ENCODE peak calls at places on chromosome 11, in nine cellular contexts. F is anterior cingulate cortex; I is stomach; X is cardiac muscle cell; E is T-cell; C is activated T-cell treated with anti-CD3 and anti-CD28 coated beads, Interleukin-2, amount 50 U/mL, for 4 hours; W is CD8-positive, alpha-beta T cell; M is activated CD8-positive, alpha-beta memory T cell treated with anti-CD3 and anti-CD28 coated beads, Interleukin-2, amount 10 ng/mL, durations not matched to agents 7 days and 5 days; P is activated naive CD4-positive, alpha-beta T cell. Q is an unnamed sample.

GRCh38 chr11:69931060-69931910 is 112.1 kb upstream of the FGF3 start:
- DNase-seq in F (no peak), I (no peak), X (no peak), E (no peak), C (no peak), W (no peak), M (no peak), P (no peak), Q (no peak)

GRCh38 chr11:117410238-117410637 is 82.6 kb downstream of the CEP164 start:
- DNase-seq in F (no peak), I (no peak), X (no peak), E (no peak), C (no peak), W (no peak), M (no peak), P (no peak), Q (no peak)

GRCh38 chr11:134657631-134658030 is 245.6 kb upstream of the B3GAT1 start:
- DNase-seq in F (no peak), I (peak), X (no peak), E (no peak), C (no peak), W (no peak), M (peak), P (no peak), Q (no peak)

GRCh38 chr11:91932151-91932821 is 292.3 kb upstream of the FAT3 start:
- DNase-seq in F (no peak), I (no peak), X (no peak), E (no peak), C (no peak), W (no peak), M (no peak), P (no peak), Q (no peak)

GRCh38 chr11:8683115-8683807 is 669 bp downstream of the RPL27A start:
- DNase-seq in F (no peak), I (no peak), X (no peak), E (no peak), C (no peak), W (no peak), M (peak), P (no peak), Q (no peak)

GRCh38 chr11:45264839-45265515 is 21.2 kb downstream of the SYT13 start:
- DNase-seq in F (no peak), I (no peak), X (peak), E (no peak), C (no peak), W (no peak), M (no peak), P (no peak), Q (no peak)

GRCh38 chr11:17014321-17014773 is at the start of gene PLEKHA7:
- DNase-seq in F (no peak), I (peak), X (no peak), E (no peak), C (no peak), W (no peak), M (no peak), P (no peak), Q (peak)

GRCh38 chr11:86551286-86551685 is 121.1 kb downstream of the ME3 start:
- DNase-seq in F (no peak), I (no peak), X (peak), E (no peak), C (no peak), W (no peak), M (no peak), P (no peak), Q (no peak)

GRCh38 chr11:12769834-12770345 is 95.7 kb downstream of the TEAD1 start:
- DNase-seq in F (no peak), I (no peak), X (peak), E (no peak), C (no peak), W (no peak), M (no peak), P (no peak), Q (no peak)

GRCh38 chr11:71213696-71214552 is 38.5 kb downstream of the SHANK2 start:
- DNase-seq in F (no peak), I (no peak), X (no peak), E (no peak), C (no peak), W (no peak), M (no peak), P (no peak), Q (no peak)

Q was measured in NCI-H774.